ENCODE peak calls at places on chromosome 11, in five cellular contexts. G is tibial nerve, Z is upper lobe of left lung, K is A549, O is MM.1S. R is an unnamed sample. For H3K4me1, the result is how much of the 10 kb centered on the place peaks cover.

GRCh38 chr11:80462211-80462610 is 1021.4 kb upstream of the TENM4 start:
- DNase-seq in G (no peak), Z (no peak), K (no peak), O (no peak), R (no peak)

GRCh38 chr11:118214210-118214914 is 10.4 kb downstream of the JAML start:
- DNase-seq in G (no peak), Z (no peak), K (no peak), O (peak), R (no peak)

GRCh38 chr11:64220271-64220670 is 5.7 kb downstream of the TRPT1 start:
- DNase-seq in G (no peak), Z (peak), K (no peak), O (no peak), R (no peak)

GRCh38 chr11:35639591-35640179 is 21.4 kb downstream of the FJX1 start:
- DNase-seq in G (no peak), Z (no peak), K (no peak), O (no peak), R (no peak)

GRCh38 chr11:11384829-11385228 is 31.8 kb upstream of the CSNK2A3 start:
- DNase-seq in G (no peak), Z (no peak), K (no peak), O (no peak), R (no peak)

GRCh38 chr11:27211370-27212127 is 151.5 kb downstream of the CCDC34 start:
- DNase-seq in G (no peak), Z (no peak), K (no peak), O (no peak), R (no peak)

GRCh38 chr11:65927904-65928397 is 8.7 kb downstream of the DRAP1 start:
- DNase-seq in G (no peak), Z (no peak), K (no peak), O (peak), R (no peak)

GRCh38 chr11:84430661-84431060 is 1144.5 kb upstream of the CCDC90B start:
- DNase-seq in G (no peak), Z (no peak), K (no peak), O (peak), R (no peak)

GRCh38 chr11:3949132-3949531 is 93.7 kb downstream of the STIM1 start:
- DNase-seq in G (no peak), Z (no peak), K (no peak), O (peak), R (no peak)

GRCh38 chr11:110173775-110174644 is 80.8 kb downstream of the ZC3H12C start:
- DNase-seq in G (peak), Z (no peak), K (peak), O (no peak), R (peak)

DNA sequence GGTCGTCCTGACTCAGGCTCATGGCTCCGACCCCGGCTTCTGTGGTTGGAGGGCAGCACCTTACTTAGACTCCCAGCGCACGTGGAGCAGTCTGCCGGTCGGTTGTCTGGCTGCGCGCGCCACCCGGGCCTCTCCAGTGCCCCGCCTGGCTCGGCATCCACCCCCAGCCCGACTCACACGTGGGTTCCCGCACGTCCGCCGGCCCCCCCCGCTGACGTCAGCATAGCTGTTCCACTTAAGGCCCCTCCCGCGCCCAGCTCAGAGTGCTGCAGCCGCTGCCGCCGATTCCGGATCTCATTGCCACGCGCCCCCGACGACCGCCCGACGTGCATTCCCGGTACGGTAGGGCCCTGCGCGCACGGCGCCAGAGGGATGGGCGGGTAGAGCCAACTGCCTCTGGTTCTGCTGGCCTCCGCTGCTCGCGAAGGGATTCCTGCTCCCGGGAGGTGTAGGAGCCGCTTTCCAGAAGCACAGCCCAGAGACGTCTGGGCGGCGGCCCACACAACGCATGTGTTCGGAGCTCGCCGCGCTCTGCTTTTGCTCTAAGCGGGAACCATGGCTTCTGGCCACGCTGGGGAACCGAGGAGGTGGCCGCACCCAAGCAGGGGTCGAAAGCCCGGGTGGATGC is at the start of gene LDHA:
- DNase-seq in G (peak), Z (peak), K (peak), O (peak), R (no peak)
- H3K4me1 ChIP-seq in G (under half), Z (under half), K (half or more), O (under half), R (under half)

GRCh38 chr11:111936045-111936400 is 1.1 kb upstream of the DIXDC1 start:
- DNase-seq in G (no peak), Z (no peak), K (no peak), O (peak), R (no peak)

GRCh38 chr11:111937461-111937769 is 272 bp downstream of the DIXDC1 start:
- DNase-seq in G (no peak), Z (no peak), K (no peak), O (no peak), R (no peak)

GRCh38 chr11:111934301-111934700 is 2.8 kb upstream of the DIXDC1 start:
- DNase-seq in G (no peak), Z (no peak), K (no peak), O (no peak), R (no peak)

GRCh38 chr11:111933872-111934271 is 3.3 kb upstream of the DIXDC1 start:
- DNase-seq in G (no peak), Z (no peak), K (no peak), O (no peak), R (no peak)

DNA sequence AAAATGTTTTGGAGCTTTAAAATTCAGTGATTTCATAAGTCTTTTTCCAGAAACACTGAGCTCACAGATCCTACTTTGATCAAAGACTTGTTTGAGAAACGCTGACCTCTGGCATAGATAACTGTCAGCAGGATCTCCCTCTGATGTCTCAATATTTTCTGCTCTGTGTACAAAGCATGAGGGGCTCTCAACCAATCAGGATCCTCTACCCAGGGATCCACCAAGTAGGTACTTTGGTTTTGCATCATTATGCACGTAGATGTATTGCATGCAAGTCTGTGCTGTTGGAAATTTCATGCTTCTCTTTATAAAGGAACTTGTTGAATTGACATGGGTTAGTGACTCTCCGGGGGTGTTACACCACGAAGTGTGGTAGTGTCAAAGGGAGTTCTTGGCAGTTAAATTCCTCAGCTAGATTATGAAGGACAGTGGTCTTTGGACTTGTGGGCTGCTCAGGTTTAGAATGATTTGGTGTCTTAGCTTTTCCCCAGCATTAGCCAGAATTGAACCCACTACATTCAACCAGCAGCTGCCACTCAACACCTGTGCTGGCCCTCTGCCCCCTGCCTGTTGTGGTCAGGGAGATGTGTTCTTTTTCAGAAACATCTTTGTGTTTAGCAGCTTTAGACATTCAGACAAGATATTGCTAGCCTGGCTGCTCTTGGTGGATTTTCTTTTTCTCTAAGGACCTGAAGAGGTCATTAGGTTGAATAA is 1.7 kb upstream of the DIXDC1 start:
- DNase-seq in G (no peak), Z (no peak), K (no peak), O (peak), R (no peak)
- H3K27ac ChIP-seq in G (peak), Z (peak), K (peak), O (peak), R (no peak)

DNA sequence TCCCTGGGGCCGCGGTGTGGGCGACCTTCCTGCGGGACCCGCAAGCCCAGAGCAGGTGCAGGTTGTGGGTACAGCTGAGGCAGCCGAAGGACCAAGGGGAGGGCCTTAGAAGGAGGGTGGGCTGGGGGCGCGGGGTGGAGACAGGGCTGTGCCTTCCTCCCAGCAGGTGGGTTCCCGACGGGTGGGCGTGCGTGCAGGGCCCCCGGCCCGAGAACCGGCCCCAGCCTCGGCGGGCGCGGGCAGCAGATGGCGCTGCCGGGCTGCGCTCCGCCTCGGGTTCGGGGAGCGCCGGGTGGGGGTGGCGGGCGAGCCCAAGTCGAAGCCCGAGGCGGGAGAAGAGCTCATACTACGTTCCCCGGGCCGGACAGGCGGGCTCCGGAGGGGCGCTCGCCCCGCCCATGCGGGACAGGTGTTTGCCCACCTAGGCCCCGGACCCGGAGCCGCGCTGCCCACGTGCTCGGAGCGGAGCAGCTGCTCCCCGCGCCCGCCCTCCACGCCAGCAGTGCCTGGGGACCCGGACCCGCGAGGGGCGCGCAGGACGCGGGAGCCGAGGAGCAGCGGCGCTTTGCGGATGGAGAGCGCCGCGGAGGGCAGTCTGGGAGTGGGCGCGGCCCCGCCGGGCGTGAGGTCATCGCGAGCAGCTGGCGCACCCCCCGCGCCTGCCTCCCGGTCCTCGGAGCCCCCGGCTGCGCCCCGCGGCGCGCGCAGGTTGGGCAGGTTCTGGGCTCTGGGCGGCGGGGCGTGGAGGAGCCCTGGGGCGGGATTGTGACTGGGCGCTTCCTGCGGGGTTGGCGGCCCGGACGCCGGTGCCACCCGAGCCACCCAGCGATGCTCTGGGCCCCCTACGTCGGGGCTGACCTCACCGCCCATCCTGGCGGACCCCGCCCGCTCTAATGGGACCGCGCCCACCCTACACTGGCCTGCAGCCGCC is 25.3 kb downstream of the DUSP8 start:
- DNase-seq in G (no peak), Z (peak), K (peak), O (peak), R (no peak)
- H3K4me3 ChIP-seq in G (peak), Z (peak), K (peak), O (peak), R (peak)

DNA sequence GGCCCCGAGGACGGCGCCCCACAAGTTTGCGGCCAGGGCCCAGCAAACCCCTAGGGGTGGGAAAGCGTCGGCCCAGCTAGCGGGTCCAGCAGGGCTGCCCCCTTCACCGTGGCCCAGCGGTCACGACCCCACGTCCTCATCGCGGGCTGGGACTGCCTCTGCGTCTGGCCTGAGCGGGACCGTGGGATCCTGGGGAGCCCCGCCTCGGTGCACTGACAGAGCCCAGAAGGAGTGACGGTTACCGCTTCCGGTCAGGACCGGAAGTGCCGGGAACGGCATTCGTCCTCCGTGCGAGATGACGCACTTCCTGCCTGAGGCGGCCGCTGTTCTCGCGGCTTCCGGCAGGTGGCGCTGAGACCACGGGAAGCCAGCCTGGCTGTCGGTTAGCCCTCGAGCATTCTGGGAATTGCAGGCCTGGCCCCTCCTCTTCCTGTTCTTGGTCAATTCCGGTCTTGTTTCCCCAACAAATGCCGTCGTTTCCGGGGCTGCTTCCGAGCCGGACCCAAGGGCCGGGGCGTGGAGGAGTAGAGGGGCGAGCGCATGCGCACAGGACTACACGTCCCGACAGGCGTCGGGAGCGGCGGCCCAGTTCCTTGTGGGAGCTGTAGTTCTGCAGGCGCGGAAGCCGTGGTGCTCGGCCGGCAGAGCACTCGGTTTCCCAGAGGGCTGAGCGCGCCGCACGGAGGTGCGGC is at the start of gene TSSC4:
- DNase-seq in G (peak), Z (peak), K (peak), O (peak), R (peak)
- H3K4me1 ChIP-seq in G (under half), Z (under half), K (under half), O (under half), R (under half)

DNA sequence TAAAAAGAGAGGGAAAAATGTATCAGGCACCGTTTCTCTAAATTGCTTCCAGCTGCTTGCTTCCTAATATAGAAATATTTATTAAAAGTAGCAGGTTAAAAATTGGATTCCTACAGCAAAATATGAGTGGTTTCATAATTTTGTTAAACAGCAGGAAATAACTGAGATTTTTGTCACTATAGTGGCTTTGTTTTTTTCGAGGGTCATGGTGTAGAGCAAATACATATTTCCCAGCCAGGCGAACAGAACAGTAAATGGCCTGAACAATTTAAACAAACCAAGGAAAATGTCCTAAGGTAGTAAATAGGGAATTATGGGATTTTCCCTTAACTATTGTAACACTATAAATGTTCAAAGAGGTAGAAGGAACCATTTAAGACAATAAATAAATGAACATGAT is 159.7 kb downstream of the DDX10 start:
- DNase-seq in G (no peak), Z (no peak), K (no peak), O (no peak), R (no peak)
- H3K27ac ChIP-seq in G (no peak), Z (no peak), K (no peak), O (no peak), R (no peak)

DNA sequence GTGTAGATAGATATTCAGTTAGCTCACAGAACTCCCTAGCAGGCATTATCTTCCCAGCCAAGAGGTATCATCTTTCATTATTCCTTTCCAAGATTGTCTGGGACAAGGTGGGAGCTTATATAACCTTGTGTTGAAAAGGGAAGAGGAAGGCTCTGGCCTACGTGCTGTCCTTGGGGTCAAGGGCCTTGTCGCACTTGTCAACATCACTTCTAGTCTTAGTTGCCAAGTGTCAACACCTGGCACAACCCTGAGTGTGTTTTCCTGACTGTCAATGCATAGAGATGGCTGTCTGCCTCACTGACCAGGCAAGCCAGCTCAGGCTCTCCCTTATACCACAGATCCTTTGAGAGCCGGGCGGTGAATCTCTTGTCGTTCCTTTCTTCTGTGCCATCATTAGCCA is 331.9 kb downstream of the CNTN5 start:
- DNase-seq in G (no peak), Z (no peak), K (no peak), O (no peak), R (no peak)
- H3K4me3 ChIP-seq in G (no peak), Z (no peak), K (no peak), O (no peak), R (no peak)

DNA sequence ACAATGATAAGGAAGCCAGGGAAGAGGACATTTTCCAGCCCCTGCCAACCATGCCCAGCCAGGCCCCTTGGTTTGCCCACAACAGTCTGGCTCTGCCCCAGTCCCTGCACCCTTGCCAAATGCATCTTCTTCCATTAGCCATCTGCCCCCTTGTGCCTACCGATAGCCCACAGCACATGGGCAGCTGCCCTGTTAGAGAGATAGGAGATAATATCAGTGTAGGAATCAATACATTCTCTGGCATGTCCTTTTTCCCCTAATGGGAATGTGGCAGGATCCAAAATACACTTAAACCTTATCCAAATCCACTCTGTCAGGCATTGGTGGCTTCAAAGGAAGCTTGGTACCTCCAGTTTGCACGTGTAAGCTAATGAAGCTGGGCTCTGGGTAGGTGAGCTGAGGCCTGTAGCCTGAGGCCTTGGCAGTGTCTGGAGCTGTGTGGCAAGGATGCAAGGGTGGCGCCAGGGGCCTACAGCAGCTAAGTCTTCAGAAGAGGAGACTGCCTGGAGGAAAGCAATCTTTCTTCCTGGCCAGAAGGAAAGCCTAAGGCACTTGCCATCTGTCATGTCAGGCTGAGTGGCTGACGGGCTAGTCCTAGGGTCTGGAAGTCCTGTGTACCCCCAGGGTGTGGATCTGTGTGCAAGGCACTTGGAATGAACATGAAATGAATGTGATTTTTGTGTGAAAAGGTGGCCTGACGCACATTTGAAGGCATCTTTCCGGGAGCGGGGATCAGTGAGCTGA is 164.2 kb upstream of the TBCEL start:
- DNase-seq in G (no peak), Z (no peak), K (no peak), O (no peak), R (no peak)
- H3K4me1 ChIP-seq in G (under half), Z (under half), K (under half), O (under half), R (under half)

GRCh38 chr11:74783241-74783871 is 34.7 kb downstream of the RNF169 start:
- DNase-seq in G (peak), Z (no peak), K (no peak), O (peak), R (no peak)

GRCh38 chr11:74778581-74778980 is 29.9 kb downstream of the RNF169 start:
- DNase-seq in G (no peak), Z (no peak), K (no peak), O (no peak), R (no peak)

GRCh38 chr11:74780277-74780870 is 31.7 kb downstream of the RNF169 start:
- DNase-seq in G (no peak), Z (no peak), K (no peak), O (no peak), R (no peak)

DNA sequence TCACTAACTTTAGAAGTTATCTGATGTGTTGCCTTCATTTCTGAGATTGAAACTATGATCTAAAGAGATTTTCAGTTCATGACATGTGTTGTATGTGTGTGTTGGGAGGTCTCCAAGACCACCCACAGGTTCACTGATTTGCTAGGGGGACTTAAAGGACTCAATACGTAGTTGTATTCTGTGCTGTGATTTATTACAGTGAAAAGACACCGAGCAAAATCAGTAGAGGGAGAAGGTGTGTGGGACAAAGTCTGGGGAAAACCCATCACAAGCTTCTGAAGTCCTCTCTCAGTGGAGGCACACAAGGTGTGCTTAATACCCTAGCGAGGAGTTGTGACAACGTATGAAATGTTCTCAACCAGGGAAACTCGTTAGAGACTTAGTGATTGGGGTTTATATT is 35.6 kb downstream of the RNF169 start:
- DNase-seq in G (no peak), Z (no peak), K (no peak), O (no peak), R (no peak)
- H3K27ac ChIP-seq in G (no peak), Z (no peak), K (no peak), O (no peak), R (no peak)

R was measured in iPS DF 6.9.